ENCODE peak calls at places on chromosomes 16 and 17, in five cellular contexts. O, G, Q, K and F are unnamed samples. For H3K27me3, the result is how much of the 10 kb centered on the place peaks cover.

GRCh38 chr16:14042706-14043105 is 28.4 kb upstream of the MRTFB start:
- DNase-seq in O (no peak), G (no peak), Q (no peak), K (no peak), F (no peak)

GRCh38 chr17:79126139-79126538 is 51.5 kb downstream of the ENGASE start:
- DNase-seq in O (no peak), G (no peak), Q (peak), K (no peak), F (no peak)

GRCh38 chr17:5179003-5179402 is 12.7 kb downstream of the ZNF594 start:
- DNase-seq in O (no peak), G (no peak), Q (no peak), K (no peak), F (no peak)

GRCh38 chr17:60426596-60426995 is 4.3 kb downstream of the CHCT1 start:
- DNase-seq in O (no peak), G (no peak), Q (no peak), K (no peak), F (no peak)

GRCh38 chr17:18037482-18037881 is 1.5 kb downstream of the ATPAF2 start:
- DNase-seq in O (no peak), G (no peak), Q (no peak), K (no peak), F (no peak)

GRCh38 chr16:80375973-80376372 is 164.8 kb upstream of the DYNLRB2 start:
- DNase-seq in O (no peak), G (no peak), Q (no peak), K (no peak), F (no peak)

GRCh38 chr16:85010931-85011845 is at the start of gene ZDHHC7:
- DNase-seq in O (peak), G (peak), Q (peak), K (peak), F (peak)

GRCh38 chr17:70945386-70945785 is 776.1 kb downstream of the KCNJ2 start:
- DNase-seq in O (no peak), G (no peak), Q (peak), K (no peak), F (no peak)

GRCh38 chr16:84893467-84893848 is 73.7 kb downstream of the CRISPLD2 start:
- DNase-seq in O (no peak), G (no peak), Q (no peak), K (no peak), F (no peak)

GRCh38 chr16:89723279-89724250 is 2.2 kb downstream of the ZNF276 start:
- DNase-seq in O (peak), G (no peak), Q (no peak), K (no peak), F (no peak)

GRCh38 chr17:81664051-81664470 is 2.3 kb downstream of the OXLD1 start:
- DNase-seq in O (no peak), G (no peak), Q (peak), K (no peak), F (no peak)

GRCh38 chr17:42363767-42364585 is 24.3 kb downstream of the STAT3 start:
- DNase-seq in O (no peak), G (no peak), Q (no peak), K (no peak), F (no peak)

GRCh38 chr17:5399767-5400166 is 19.7 kb downstream of the NUP88 start:
- DNase-seq in O (no peak), G (no peak), Q (no peak), K (no peak), F (no peak)

GRCh38 chr16:64478258-64478906 is 643.5 kb downstream of the CDH11 start:
- DNase-seq in O (peak), G (no peak), Q (no peak), K (peak), F (no peak)

GRCh38 chr17:1997146-1997586 is 28.0 kb downstream of the RTN4RL1 start:
- DNase-seq in O (peak), G (no peak), Q (no peak), K (no peak), F (no peak)

GRCh38 chr17:59357929-59358328 is 26.5 kb downstream of the YPEL2 start:
- DNase-seq in O (no peak), G (no peak), Q (no peak), K (no peak), F (no peak)

GRCh38 chr17:39624313-39624712 is 2.4 kb upstream of the PPP1R1B start:
- DNase-seq in O (no peak), G (no peak), Q (no peak), K (no peak), F (no peak)

GRCh38 chr17:8110907-8111306 is 7.4 kb downstream of the ALOXE3 start:
- DNase-seq in O (no peak), G (no peak), Q (no peak), K (no peak), F (no peak)

GRCh38 chr17:8108972-8109668 is 9.2 kb downstream of the ALOXE3 start:
- DNase-seq in O (no peak), G (no peak), Q (no peak), K (no peak), F (no peak)

GRCh38 chr17:8105957-8106398 is 12.3 kb downstream of the ALOXE3 start:
- DNase-seq in O (no peak), G (peak), Q (peak), K (no peak), F (no peak)

GRCh38 chr17:8109669-8110455 is 8.5 kb downstream of the ALOXE3 start:
- DNase-seq in O (peak), G (peak), Q (peak), K (no peak), F (peak)

GRCh38 chr17:8110456-8110804 is 7.9 kb downstream of the ALOXE3 start:
- DNase-seq in O (no peak), G (no peak), Q (no peak), K (no peak), F (no peak)
- H3K27me3 ChIP-seq in O (under half), G (under half), Q (under half), K (under half), F (under half)

DNA sequence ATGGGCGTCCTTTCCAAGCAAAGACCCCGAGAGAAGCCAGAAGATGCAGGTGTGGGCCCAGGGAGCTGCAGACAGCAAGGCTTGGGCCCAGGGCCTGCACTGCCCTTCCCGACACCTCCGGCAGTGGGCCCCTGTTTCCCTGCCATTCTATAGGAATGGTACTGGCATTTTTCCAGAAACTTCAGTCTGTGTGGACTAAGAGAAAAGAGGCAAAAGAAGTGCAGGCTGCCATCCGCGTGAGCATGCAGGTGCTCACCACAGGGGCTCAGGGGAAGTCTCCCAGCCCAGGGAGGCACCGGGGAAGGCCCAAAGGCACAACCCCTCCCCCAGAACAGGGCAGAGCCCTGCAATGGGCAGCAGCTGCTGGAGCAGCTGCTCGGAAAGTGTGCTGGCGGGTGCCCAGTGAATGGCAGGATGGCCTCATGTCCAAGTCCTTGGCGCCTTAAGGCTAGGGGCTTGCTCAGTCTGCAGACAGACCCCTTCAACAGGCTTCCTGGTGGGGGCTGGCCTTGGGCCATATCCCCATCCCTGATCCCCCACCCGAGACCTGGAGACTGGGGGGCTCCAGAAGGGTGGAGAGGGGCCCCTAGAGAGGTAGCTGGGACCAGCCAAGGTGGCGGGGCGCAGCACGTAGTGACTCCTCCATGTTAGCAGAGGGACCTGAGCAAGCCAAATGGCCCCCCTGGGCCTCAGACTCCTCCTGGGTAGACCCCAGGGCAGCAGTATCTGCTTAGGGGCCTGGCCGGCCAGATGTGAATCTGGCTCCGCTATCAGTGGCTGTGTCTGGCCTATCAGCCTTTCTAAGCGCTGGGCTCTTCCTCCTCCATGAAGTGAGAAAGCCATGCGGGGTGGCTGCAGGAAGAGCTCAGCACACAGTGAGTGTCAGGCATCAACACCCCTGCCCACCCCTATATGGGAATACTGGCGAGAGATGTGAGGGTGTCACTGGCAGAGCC is 6.7 kb upstream of the TPPP3 start:
- DNase-seq in O (peak), G (no peak), Q (no peak), K (no peak), F (no peak)
- TF ChIP-seq CTCF in O (no peak), G (no peak), Q (no peak), K (no peak), F (no peak)

DNA sequence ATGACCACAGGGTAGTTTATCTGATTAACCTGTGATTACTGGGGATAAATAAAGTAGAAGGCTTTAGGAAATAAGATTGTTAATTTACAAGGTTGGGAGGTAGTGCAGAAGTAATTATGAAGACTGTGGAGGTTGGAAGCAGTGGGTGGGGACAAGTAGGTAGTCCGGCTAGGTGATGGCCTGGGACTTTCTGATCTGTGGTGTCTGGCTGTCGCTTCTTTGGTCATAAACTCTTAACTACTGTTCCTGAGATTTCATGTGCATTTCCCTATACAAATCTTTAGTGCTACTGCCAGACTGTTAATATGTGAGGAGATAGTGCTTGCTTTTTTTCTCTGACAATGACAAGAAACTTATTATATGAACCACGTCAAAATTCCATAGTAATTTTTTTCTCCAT is 19.5 kb upstream of the HNF1B start:
- DNase-seq in O (no peak), G (no peak), Q (no peak), K (no peak), F (no peak)
- H3K27me3 ChIP-seq in O (under half), G (under half), Q (under half), K (under half), F (under half)

GRCh38 chr17:37082461-37082860 is 133.7 kb downstream of the AATF start:
- DNase-seq in O (no peak), G (no peak), Q (no peak), K (no peak), F (no peak)

GRCh38 chr17:37079735-37080134 is 131.0 kb downstream of the AATF start:
- DNase-seq in O (no peak), G (no peak), Q (no peak), K (no peak), F (no peak)

GRCh38 chr17:37082985-37083384 is 134.2 kb downstream of the AATF start:
- DNase-seq in O (no peak), G (no peak), Q (no peak), K (no peak), F (no peak)

GRCh38 chr17:37079065-37079708 is 130.4 kb downstream of the AATF start:
- DNase-seq in O (no peak), G (no peak), Q (no peak), K (no peak), F (no peak)

GRCh38 chr17:37081287-37081686 is 132.5 kb downstream of the AATF start:
- DNase-seq in O (no peak), G (peak), Q (no peak), K (no peak), F (no peak)
- TF ChIP-seq CTCF in O (no peak), G (no peak), Q (peak), K (no peak), F (no peak)

DNA sequence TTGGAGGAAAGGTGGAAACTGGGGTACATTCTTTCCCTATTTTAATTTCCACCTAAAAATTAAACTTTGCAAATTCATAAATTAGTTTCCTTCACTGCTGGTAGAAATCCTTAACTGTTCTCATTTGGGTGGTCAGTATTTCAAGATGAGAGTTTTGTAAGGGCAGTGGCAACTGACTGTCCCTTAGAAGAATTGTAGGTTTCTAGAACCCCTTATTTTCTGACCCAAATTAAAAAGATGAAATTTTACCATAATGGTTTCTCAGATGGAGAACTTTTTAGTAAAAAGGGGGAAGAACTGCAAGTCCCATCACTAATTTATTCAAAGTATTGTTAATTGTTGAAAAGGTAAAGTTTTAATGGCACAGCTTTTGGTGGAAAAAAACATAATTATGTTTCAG is 5.6 kb downstream of the IGF2BP1 start:
- DNase-seq in O (no peak), G (no peak), Q (no peak), K (no peak), F (no peak)
- H3K27me3 ChIP-seq in O (under half), G (under half), Q (under half), K (under half), F (half or more)

GRCh38 chr16:67647681-67648080 is 2.7 kb downstream of the CARMIL2 start:
- DNase-seq in O (no peak), G (no peak), Q (no peak), K (no peak), F (no peak)

GRCh38 chr16:67647111-67647651 is 2.2 kb downstream of the CARMIL2 start:
- DNase-seq in O (no peak), G (no peak), Q (no peak), K (no peak), F (no peak)

GRCh38 chr16:67648764-67649407 is 3.9 kb downstream of the CARMIL2 start:
- DNase-seq in O (no peak), G (no peak), Q (no peak), K (no peak), F (no peak)

GRCh38 chr16:67649494-67649931 is 4.6 kb downstream of the CARMIL2 start:
- DNase-seq in O (no peak), G (no peak), Q (no peak), K (no peak), F (no peak)

GRCh38 chr16:67648088-67648763 is 3.3 kb downstream of the CARMIL2 start:
- DNase-seq in O (no peak), G (no peak), Q (no peak), K (no peak), F (no peak)
- TF ChIP-seq CTCF in O (no peak), G (no peak), Q (no peak), K (no peak), F (no peak)

GRCh38 chr17:74680941-74681340 is 31.8 kb downstream of the CD300LF start:
- DNase-seq in O (no peak), G (no peak), Q (peak), K (no peak), F (no peak)
- H3K27me3 ChIP-seq in O (under half), G (under half), Q (under half), K (under half), F (under half)

GRCh38 chr17:28575126-28575795 is 1.4 kb downstream of the ALDOC start:
- DNase-seq in O (no peak), G (no peak), Q (no peak), K (no peak), F (no peak)

GRCh38 chr17:28576758-28577465 is at the start of gene ALDOC:
- DNase-seq in O (peak), G (peak), Q (peak), K (peak), F (peak)

GRCh38 chr17:28579526-28579925 is 2.8 kb upstream of the ALDOC start:
- DNase-seq in O (no peak), G (no peak), Q (no peak), K (no peak), F (no peak)

GRCh38 chr17:28578246-28579195 is 1.8 kb upstream of the ALDOC start:
- DNase-seq in O (no peak), G (no peak), Q (no peak), K (no peak), F (no peak)

DNA sequence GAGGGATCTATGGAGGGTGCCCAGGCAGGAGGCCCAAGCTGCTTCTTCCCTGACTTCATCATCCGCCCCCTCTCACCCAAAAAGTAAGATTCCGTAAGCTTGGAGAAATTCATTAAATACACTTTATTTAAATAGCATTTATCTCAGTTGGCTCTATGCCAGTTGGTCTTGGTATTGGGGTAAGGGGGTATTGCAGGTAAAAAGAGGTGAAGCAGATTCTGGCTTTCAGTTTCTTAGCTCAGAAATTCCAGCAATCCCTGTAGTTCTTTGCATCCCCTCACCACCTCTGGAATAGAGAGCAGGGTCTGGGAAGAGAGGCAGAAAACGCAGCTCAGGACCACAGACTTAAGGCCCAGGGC is 750 bp upstream of the ALDOC start:
- DNase-seq in O (no peak), G (no peak), Q (no peak), K (no peak), F (no peak)
- TF ChIP-seq CTCF in O (no peak), G (no peak), Q (no peak), K (no peak), F (no peak)